ENCODE peak calls at places on chromosomes 16 and 17, in nine cellular contexts. One of them, this sample, is unnamed.
A peak's percentile ranks its signal among the peaks of the same experiment; 100 is the strongest.

GRCh38 chr17:41390411-41390938 is 6.9 kb downstream of the KRT31 start:
- DNase-seq in gastrocnemius medialis: no peak
- DNase-seq in A549: no peak
- DNase-seq in ovary: no peak
- DNase-seq in K562: no peak
- DNase-seq in GM12878: no peak
- DNase-seq in transverse colon: no peak
- DNase-seq in vagina: no peak
- DNase-seq in tibial nerve: no peak
- DNase-seq in this sample: no peak

GRCh38 chr16:84822990-84823389 is 3.2 kb downstream of the CRISPLD2 start:
- DNase-seq in vagina: no peak
- DNase-seq in transverse colon: no peak
- DNase-seq in GM12878: no peak
- DNase-seq in ovary: no peak
- DNase-seq in K562: no peak
- DNase-seq in gastrocnemius medialis: no peak
- DNase-seq in tibial nerve: no peak
- DNase-seq in A549: no peak
- DNase-seq in this sample: no peak

GRCh38 chr16:53504665-53505064 is 1.7 kb upstream of the AKTIP start:
- DNase-seq in A549: no peak
- DNase-seq in K562: no peak
- DNase-seq in transverse colon: no peak
- DNase-seq in tibial nerve: no peak
- DNase-seq in gastrocnemius medialis: no peak
- DNase-seq in GM12878: no peak
- DNase-seq in ovary: no peak
- DNase-seq in vagina: no peak
- DNase-seq in this sample: no peak

GRCh38 chr17:6505425-6506142 is 50.8 kb downstream of the PITPNM3 start:
- DNase-seq in A549: no peak
- DNase-seq in tibial nerve: no peak
- DNase-seq in ovary: no peak
- DNase-seq in transverse colon: no peak
- DNase-seq in GM12878: no peak
- DNase-seq in K562: no peak
- DNase-seq in vagina: no peak
- DNase-seq in gastrocnemius medialis: no peak
- DNase-seq in this sample: no peak

GRCh38 chr16:31267332-31268032 is 7.7 kb downstream of the ITGAM start:
- DNase-seq in gastrocnemius medialis: no peak
- DNase-seq in ovary: no peak
- DNase-seq in vagina: no peak
- DNase-seq in GM12878: no peak
- DNase-seq in transverse colon: no peak
- DNase-seq in tibial nerve: no peak
- DNase-seq in A549: no peak
- DNase-seq in K562: no peak
- DNase-seq in this sample: no peak

GRCh38 chr16:23863511-23864422 is 28.0 kb downstream of the PRKCB start:
- DNase-seq in tibial nerve: no peak
- DNase-seq in transverse colon: peak; percentile 31
- DNase-seq in K562: no peak
- DNase-seq in ovary: no peak
- DNase-seq in gastrocnemius medialis: no peak
- DNase-seq in A549: no peak
- DNase-seq in vagina: no peak
- DNase-seq in GM12878: no peak
- DNase-seq in this sample: no peak

GRCh38 chr17:6191405-6192095 is 121.4 kb downstream of the WSCD1 start:
- DNase-seq in vagina: no peak
- DNase-seq in ovary: no peak
- DNase-seq in tibial nerve: no peak
- DNase-seq in A549: no peak
- DNase-seq in K562: no peak
- DNase-seq in transverse colon: no peak
- DNase-seq in GM12878: no peak
- DNase-seq in gastrocnemius medialis: no peak
- DNase-seq in this sample: no peak

GRCh38 chr17:78862073-78863023 is 21.7 kb upstream of the USP36 start:
- DNase-seq in vagina: no peak
- DNase-seq in gastrocnemius medialis: peak; percentile 85
- DNase-seq in K562: peak; percentile 68
- DNase-seq in tibial nerve: peak; percentile 79
- DNase-seq in transverse colon: peak; percentile 73
- DNase-seq in GM12878: no peak
- DNase-seq in ovary: peak; percentile 90
- DNase-seq in A549: peak; percentile 87
- DNase-seq in this sample: peak; percentile 74

GRCh38 chr17:8137645-8138342 is 13.9 kb upstream of the HES7 start:
- DNase-seq in transverse colon: no peak
- DNase-seq in K562: no peak
- DNase-seq in ovary: peak; percentile 25
- DNase-seq in A549: no peak
- DNase-seq in gastrocnemius medialis: peak; percentile 22
- DNase-seq in tibial nerve: no peak
- DNase-seq in GM12878: no peak
- DNase-seq in vagina: no peak
- DNase-seq in this sample: no peak

GRCh38 chr16:25905810-25906209 is 214.1 kb downstream of the HS3ST4 start:
- DNase-seq in vagina: no peak
- DNase-seq in transverse colon: no peak
- DNase-seq in gastrocnemius medialis: no peak
- DNase-seq in A549: no peak
- DNase-seq in tibial nerve: no peak
- DNase-seq in GM12878: no peak
- DNase-seq in K562: no peak
- DNase-seq in ovary: no peak
- DNase-seq in this sample: no peak

GRCh38 chr17:50532452-50533024 is at the start of gene EPN3:
- DNase-seq in gastrocnemius medialis: no peak
- DNase-seq in vagina: no peak
- DNase-seq in A549: no peak
- DNase-seq in tibial nerve: no peak
- DNase-seq in GM12878: no peak
- DNase-seq in transverse colon: peak; percentile 82
- DNase-seq in K562: no peak
- DNase-seq in ovary: no peak
- DNase-seq in this sample: no peak

GRCh38 chr17:50533185-50533584 is 650 bp downstream of the EPN3 start:
- DNase-seq in A549: no peak
- DNase-seq in vagina: no peak
- DNase-seq in ovary: no peak
- DNase-seq in GM12878: no peak
- DNase-seq in tibial nerve: no peak
- DNase-seq in gastrocnemius medialis: no peak
- DNase-seq in K562: no peak
- DNase-seq in transverse colon: no peak
- DNase-seq in this sample: no peak

GRCh38 chr17:50534222-50534978 is 1.9 kb downstream of the EPN3 start:
- DNase-seq in vagina: no peak
- DNase-seq in ovary: peak; percentile 62
- DNase-seq in A549: peak; percentile 81
- DNase-seq in GM12878: no peak
- DNase-seq in K562: peak; percentile 63
- DNase-seq in tibial nerve: no peak
- DNase-seq in gastrocnemius medialis: no peak
- DNase-seq in transverse colon: peak; percentile 80
- DNase-seq in this sample: no peak

GRCh38 chr17:50534979-50535326 is 2.4 kb downstream of the EPN3 start:
- DNase-seq in GM12878: no peak
- DNase-seq in transverse colon: no peak
- DNase-seq in K562: no peak
- DNase-seq in ovary: no peak
- DNase-seq in tibial nerve: no peak
- DNase-seq in gastrocnemius medialis: no peak
- DNase-seq in vagina: no peak
- DNase-seq in A549: no peak
- DNase-seq in this sample: no peak

DNA sequence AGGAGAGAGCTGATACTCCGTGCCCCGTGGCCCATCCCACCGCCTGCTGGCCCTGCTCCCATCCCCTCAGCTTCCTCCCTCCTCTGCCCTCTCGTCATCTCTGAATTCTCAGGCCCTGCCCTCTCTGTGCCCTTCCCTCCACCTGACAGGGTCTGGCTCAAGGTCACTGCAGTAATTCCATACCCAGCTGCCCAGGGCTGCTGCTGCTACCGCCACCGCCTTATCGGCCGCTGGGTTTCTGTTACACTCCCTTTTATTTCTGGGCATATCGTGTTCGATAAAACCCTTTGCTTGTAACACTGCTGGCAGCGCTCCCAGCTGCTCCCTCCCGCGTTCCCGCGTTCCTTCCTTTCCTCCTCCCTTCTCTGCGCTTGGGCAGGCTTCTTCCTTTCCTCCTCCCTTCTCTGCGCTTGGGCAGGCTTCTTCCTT is 1.2 kb downstream of the EPN3 start:
- DNase-seq in transverse colon: peak; percentile 81
- DNase-seq in ovary: peak; percentile 91
- DNase-seq in A549: no peak
- DNase-seq in vagina: no peak
- DNase-seq in gastrocnemius medialis: no peak
- DNase-seq in K562: no peak
- DNase-seq in GM12878: no peak
- DNase-seq in tibial nerve: peak; percentile 48
- DNase-seq in this sample: peak; percentile 77
- TF ChIP-seq POLR2A in transverse colon: no peak
- TF ChIP-seq POLR2A in ovary: no peak
- TF ChIP-seq POLR2A in A549: no peak
- TF ChIP-seq POLR2A in vagina: no peak
- TF ChIP-seq POLR2A in gastrocnemius medialis: no peak
- TF ChIP-seq POLR2A in K562: no peak
- TF ChIP-seq POLR2A in GM12878: no peak
- TF ChIP-seq POLR2A in tibial nerve: no peak
- TF ChIP-seq POLR2A in this sample: no peak

GRCh38 chr17:36129616-36130015 is 26.0 kb downstream of the CCL4 start:
- DNase-seq in vagina: no peak
- DNase-seq in ovary: no peak
- DNase-seq in gastrocnemius medialis: no peak
- DNase-seq in K562: no peak
- DNase-seq in A549: no peak
- DNase-seq in tibial nerve: no peak
- DNase-seq in GM12878: no peak
- DNase-seq in transverse colon: no peak
- DNase-seq in this sample: no peak
- H3K4me1 ChIP-seq in vagina: no peaks in the 10 kb centered on the region
- H3K4me1 ChIP-seq in ovary: no peaks in the 10 kb centered on the region
- H3K4me1 ChIP-seq in gastrocnemius medialis: no peaks in the 10 kb centered on the region
- H3K4me1 ChIP-seq in K562: no peaks in the 10 kb centered on the region
- H3K4me1 ChIP-seq in A549: no peaks in the 10 kb centered on the region
- H3K4me1 ChIP-seq in tibial nerve: no peaks in the 10 kb centered on the region
- H3K4me1 ChIP-seq in GM12878: peaks cover 34% of the 10 kb centered on the region
- H3K4me1 ChIP-seq in transverse colon: peaks cover 72% of the 10 kb centered on the region
- H3K4me1 ChIP-seq in this sample: no peaks in the 10 kb centered on the region

DNA sequence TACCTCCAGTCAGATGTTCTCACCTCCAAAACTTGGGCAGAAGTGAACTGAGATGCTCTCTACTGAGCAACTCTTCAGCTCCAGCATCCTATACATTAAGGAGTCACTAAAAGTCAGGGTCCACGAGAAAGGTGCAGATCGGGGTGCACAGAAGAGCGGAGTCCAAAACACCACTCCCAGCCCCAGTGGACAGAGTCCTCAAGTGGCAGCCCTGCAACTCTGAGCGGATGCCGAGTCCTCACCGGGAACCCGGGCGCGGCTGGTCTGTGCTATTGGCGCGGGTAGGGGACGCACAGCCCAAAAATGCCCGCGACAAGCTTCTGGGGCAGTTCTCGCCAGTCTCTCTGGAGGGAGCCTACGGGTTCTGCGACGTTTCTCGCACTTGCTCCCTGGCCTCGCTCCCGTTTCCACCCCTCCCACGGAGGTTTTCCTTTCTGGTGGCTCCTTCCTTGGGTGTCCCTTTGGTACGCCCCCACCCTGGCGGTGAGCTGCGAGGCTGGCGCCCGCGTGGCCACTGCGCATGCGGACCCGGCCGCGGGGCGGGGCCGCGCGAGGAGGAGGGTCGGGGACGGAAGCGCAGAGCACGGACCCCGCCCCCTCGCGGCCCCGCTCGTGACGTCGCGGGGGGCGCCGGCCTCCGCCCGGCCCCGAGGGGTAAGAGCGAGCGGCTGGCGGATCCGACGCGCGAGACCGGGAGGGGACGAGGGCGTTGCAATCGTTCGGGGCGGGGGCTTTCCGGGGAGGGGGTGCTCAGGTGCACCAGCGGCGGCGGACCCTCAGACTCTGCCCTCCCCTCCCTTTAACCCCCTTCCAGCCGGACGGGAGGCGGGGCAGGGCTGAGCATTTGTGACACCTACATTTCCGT is at the start of gene TMEM219:
- DNase-seq in GM12878: peak; percentile 70
- DNase-seq in K562: peak; percentile 99
- DNase-seq in ovary: peak; percentile 89
- DNase-seq in tibial nerve: peak; percentile 71
- DNase-seq in gastrocnemius medialis: peak; percentile 81
- DNase-seq in vagina: no peak
- DNase-seq in A549: peak; percentile 94
- DNase-seq in transverse colon: peak; percentile 94
- DNase-seq in this sample: peak; percentile 93
- TF ChIP-seq POLR2A in GM12878: peak; percentile 80
- TF ChIP-seq POLR2A in K562: peak; percentile 78
- TF ChIP-seq POLR2A in ovary: peak; percentile 59
- TF ChIP-seq POLR2A in tibial nerve: no peak
- TF ChIP-seq POLR2A in gastrocnemius medialis: peak; percentile 55
- TF ChIP-seq POLR2A in vagina: peak; percentile 42
- TF ChIP-seq POLR2A in A549: peak; percentile 53
- TF ChIP-seq POLR2A in transverse colon: peak; percentile 64
- TF ChIP-seq POLR2A in this sample: peak; percentile 85

GRCh38 chr17:17487998-17488397 is 8.2 kb downstream of the RASD1 start:
- DNase-seq in tibial nerve: no peak
- DNase-seq in K562: no peak
- DNase-seq in vagina: no peak
- DNase-seq in A549: no peak
- DNase-seq in ovary: no peak
- DNase-seq in transverse colon: no peak
- DNase-seq in GM12878: no peak
- DNase-seq in gastrocnemius medialis: no peak
- DNase-seq in this sample: no peak

GRCh38 chr17:17485420-17485819 is 8.6 kb downstream of the MED9 start:
- DNase-seq in gastrocnemius medialis: no peak
- DNase-seq in ovary: no peak
- DNase-seq in tibial nerve: no peak
- DNase-seq in GM12878: no peak
- DNase-seq in K562: no peak
- DNase-seq in transverse colon: no peak
- DNase-seq in A549: no peak
- DNase-seq in vagina: no peak
- DNase-seq in this sample: no peak

GRCh38 chr17:17481860-17482259 is 5.1 kb downstream of the MED9 start:
- DNase-seq in transverse colon: no peak
- DNase-seq in tibial nerve: no peak
- DNase-seq in vagina: no peak
- DNase-seq in gastrocnemius medialis: no peak
- DNase-seq in ovary: no peak
- DNase-seq in GM12878: no peak
- DNase-seq in K562: no peak
- DNase-seq in A549: no peak
- DNase-seq in this sample: no peak

GRCh38 chr17:17480593-17481148 is 3.9 kb downstream of the MED9 start:
- DNase-seq in vagina: no peak
- DNase-seq in K562: no peak
- DNase-seq in gastrocnemius medialis: no peak
- DNase-seq in transverse colon: no peak
- DNase-seq in tibial nerve: no peak
- DNase-seq in ovary: no peak
- DNase-seq in A549: no peak
- DNase-seq in GM12878: no peak
- DNase-seq in this sample: no peak

GRCh38 chr17:17484451-17484899 is 7.7 kb downstream of the MED9 start:
- DNase-seq in transverse colon: no peak
- DNase-seq in tibial nerve: no peak
- DNase-seq in gastrocnemius medialis: no peak
- DNase-seq in vagina: no peak
- DNase-seq in K562: no peak
- DNase-seq in GM12878: no peak
- DNase-seq in A549: no peak
- DNase-seq in ovary: no peak
- DNase-seq in this sample: no peak
- H3K4me1 ChIP-seq in transverse colon: peaks cover 26% of the 10 kb centered on the region
- H3K4me1 ChIP-seq in tibial nerve: no peaks in the 10 kb centered on the region
- H3K4me1 ChIP-seq in gastrocnemius medialis: peaks cover 37% of the 10 kb centered on the region
- H3K4me1 ChIP-seq in vagina: peaks cover 36% of the 10 kb centered on the region
- H3K4me1 ChIP-seq in K562: no peaks in the 10 kb centered on the region
- H3K4me1 ChIP-seq in GM12878: no peaks in the 10 kb centered on the region
- H3K4me1 ChIP-seq in A549: no peaks in the 10 kb centered on the region
- H3K4me1 ChIP-seq in ovary: no peaks in the 10 kb centered on the region
- H3K4me1 ChIP-seq in this sample: peaks cover 26% of the 10 kb centered on the region

This sample was measured in heart left ventricle.